ENCODE peak calls at places on chromosomes 16 and 17, in ten cellular contexts. N is A549, L is vagina, M is HCT116, P is esophagus squamous epithelium, H is H1, A is ovary, J is transverse colon, G is endothelial cell of umbilical vein, B is spleen. W is an unnamed sample.

GRCh38 chr16:86618431-86619262 is 40.3 kb downstream of the FOXL1 start:
- DNase-seq in N (peak), L (no peak), M (no peak), P (no peak), H (no peak), A (no peak), J (no peak), G (peak), B (no peak), W (no peak)

GRCh38 chr17:50578173-50578572 is 17.7 kb downstream of the CACNA1G start:
- DNase-seq in N (no peak), L (no peak), M (no peak), P (no peak), H (no peak), A (no peak), J (no peak), G (no peak), B (no peak), W (no peak)

GRCh38 chr16:46866286-46866685 is 17.9 kb upstream of the GPT2 start:
- DNase-seq in N (no peak), L (no peak), M (no peak), P (no peak), H (no peak), A (no peak), J (no peak), G (no peak), B (no peak), W (no peak)

GRCh38 chr17:78748048-78748729 is 33.9 kb downstream of the CYTH1 start:
- DNase-seq in N (no peak), L (no peak), M (no peak), P (no peak), H (no peak), A (no peak), J (peak), G (no peak), B (no peak), W (no peak)

GRCh38 chr17:81160306-81160705 is 5.0 kb upstream of the PVALEF start:
- DNase-seq in N (no peak), L (no peak), M (no peak), P (no peak), H (no peak), A (peak), J (peak), G (peak), B (peak), W (peak)

GRCh38 chr17:64146418-64147109 is 16.6 kb upstream of the ERN1 start:
- DNase-seq in N (peak), L (peak), M (no peak), P (no peak), H (no peak), A (peak), J (peak), G (peak), B (peak), W (peak)

GRCh38 chr16:27701381-27701780 is 151.4 kb downstream of the KATNIP start:
- DNase-seq in N (no peak), L (no peak), M (no peak), P (no peak), H (no peak), A (no peak), J (no peak), G (no peak), B (peak), W (peak)

GRCh38 chr17:27529230-27529796 is 73.1 kb downstream of the KSR1 start:
- DNase-seq in N (peak), L (no peak), M (no peak), P (no peak), H (no peak), A (no peak), J (no peak), G (peak), B (peak), W (peak)

GRCh38 chr17:82200135-82200534 is 12.5 kb downstream of the CCDC57 start:
- DNase-seq in N (no peak), L (no peak), M (no peak), P (no peak), H (no peak), A (no peak), J (no peak), G (no peak), B (no peak), W (no peak)

GRCh38 chr17:10115536-10115932 is 82.9 kb downstream of the GAS7 start:
- DNase-seq in N (no peak), L (peak), M (no peak), P (no peak), H (no peak), A (peak), J (no peak), G (no peak), B (no peak), W (no peak)

GRCh38 chr17:47335101-47335936 is 11.6 kb downstream of the EFCAB13 start:
- DNase-seq in N (no peak), L (no peak), M (no peak), P (no peak), H (no peak), A (no peak), J (no peak), G (peak), B (no peak), W (no peak)

GRCh38 chr16:66272461-66272860 is 94.0 kb upstream of the CDH5 start:
- DNase-seq in N (no peak), L (peak), M (no peak), P (no peak), H (no peak), A (no peak), J (no peak), G (no peak), B (no peak), W (no peak)

GRCh38 chr16:26856271-26856670 is 210.5 kb upstream of the C16orf82 start:
- DNase-seq in N (no peak), L (peak), M (no peak), P (no peak), H (no peak), A (no peak), J (no peak), G (no peak), B (no peak), W (no peak)

GRCh38 chr16:85309656-85310587 is 197.7 kb upstream of the CIBAR2 start:
- DNase-seq in N (no peak), L (no peak), M (no peak), P (no peak), H (no peak), A (no peak), J (peak), G (no peak), B (peak), W (peak)

GRCh38 chr17:50103252-50103651 is 8.1 kb downstream of the PDK2 start:
- DNase-seq in N (no peak), L (no peak), M (no peak), P (no peak), H (no peak), A (no peak), J (no peak), G (no peak), B (no peak), W (no peak)

GRCh38 chr16:10039220-10040096 is 142.8 kb downstream of the GRIN2A start:
- DNase-seq in N (peak), L (no peak), M (no peak), P (no peak), H (no peak), A (peak), J (no peak), G (no peak), B (no peak), W (no peak)

GRCh38 chr16:30762991-30763725 is 1.0 kb downstream of the RNF40 start:
- DNase-seq in N (no peak), L (no peak), M (no peak), P (no peak), H (no peak), A (no peak), J (no peak), G (peak), B (peak), W (no peak)

GRCh38 chr16:11495066-11495407 is 91.7 kb downstream of the LITAF start:
- DNase-seq in N (no peak), L (no peak), M (no peak), P (no peak), H (no peak), A (no peak), J (no peak), G (peak), B (no peak), W (no peak)

GRCh38 chr16:11498683-11499082 is 88.0 kb downstream of the LITAF start:
- DNase-seq in N (no peak), L (no peak), M (no peak), P (no peak), H (no peak), A (no peak), J (no peak), G (no peak), B (no peak), W (no peak)

GRCh38 chr16:11499295-11500089 is 87.2 kb downstream of the LITAF start:
- DNase-seq in N (peak), L (no peak), M (peak), P (no peak), H (no peak), A (no peak), J (no peak), G (no peak), B (no peak), W (no peak)

GRCh38 chr16:11497851-11498289 is 88.8 kb downstream of the LITAF start:
- DNase-seq in N (peak), L (no peak), M (peak), P (no peak), H (no peak), A (no peak), J (no peak), G (peak), B (no peak), W (no peak)

GRCh38 chr16:11497329-11497805 is 89.4 kb downstream of the LITAF start:
- DNase-seq in N (peak), L (peak), M (peak), P (no peak), H (no peak), A (peak), J (peak), G (peak), B (peak), W (peak)
- TF ChIP-seq CTCF in N (no peak), L (no peak), M (no peak), P (peak), H (no peak), A (no peak), J (no peak), G (peak), B (no peak), W (peak)

DNA sequence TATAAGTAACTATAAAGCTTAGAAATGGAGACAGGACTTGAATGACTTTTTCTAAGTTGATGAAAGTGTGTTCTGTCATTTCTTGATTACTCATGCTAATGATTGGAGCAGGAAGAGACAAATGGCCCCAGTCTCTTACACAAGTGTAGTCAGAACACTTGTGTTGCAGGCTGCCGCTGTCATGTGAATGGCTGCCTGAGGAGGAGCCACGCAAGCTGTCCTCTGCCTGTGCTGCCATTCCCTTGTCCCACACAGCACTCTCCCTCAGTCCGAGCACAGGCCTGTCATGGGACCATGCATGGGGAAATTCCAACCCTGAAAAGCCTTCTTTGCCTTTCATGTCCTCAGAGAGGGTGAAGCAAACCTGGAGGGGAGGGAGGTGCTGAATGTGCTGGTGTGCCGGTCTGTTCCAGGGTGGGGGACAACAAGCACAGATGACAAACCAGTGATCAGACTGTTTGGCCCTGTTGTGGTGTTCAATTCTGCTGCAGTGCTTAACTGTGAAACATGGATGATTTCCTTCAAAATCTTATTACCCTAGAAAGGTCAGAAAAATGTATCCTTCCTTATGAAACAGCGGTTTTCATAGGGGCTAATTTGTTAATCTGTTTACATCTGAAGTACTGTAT is 109.4 kb downstream of the MRTFB start:
- DNase-seq in N (peak), L (no peak), M (no peak), P (no peak), H (no peak), A (no peak), J (no peak), G (no peak), B (no peak), W (no peak)
- TF ChIP-seq POLR2A in N (no peak), L (no peak), M (no peak), P (no peak), H (no peak), A (no peak), J (no peak), G (no peak), B (no peak), W (no peak)

GRCh38 chr16:71456801-71457200 is 5.2 kb downstream of the ZNF23 start:
- DNase-seq in N (no peak), L (no peak), M (no peak), P (no peak), H (no peak), A (no peak), J (no peak), G (no peak), B (no peak), W (no peak)

GRCh38 chr16:71460246-71460645 is 1.8 kb downstream of the ZNF23 start:
- DNase-seq in N (no peak), L (no peak), M (no peak), P (no peak), H (no peak), A (no peak), J (no peak), G (no peak), B (no peak), W (no peak)

GRCh38 chr16:71459510-71459909 is 2.5 kb downstream of the ZNF23 start:
- DNase-seq in N (no peak), L (no peak), M (no peak), P (no peak), H (no peak), A (no peak), J (no peak), G (no peak), B (no peak), W (no peak)

GRCh38 chr16:71467810-71468209 is 5.8 kb upstream of the ZNF23 start:
- DNase-seq in N (no peak), L (no peak), M (no peak), P (no peak), H (no peak), A (peak), J (no peak), G (peak), B (no peak), W (no peak)

GRCh38 chr16:71461686-71462648 is at the start of gene ZNF23:
- DNase-seq in N (peak), L (no peak), M (peak), P (peak), H (no peak), A (peak), J (peak), G (peak), B (peak), W (peak)
- TF ChIP-seq CTCF in N (no peak), L (no peak), M (peak), P (peak), H (peak), A (no peak), J (peak), G (no peak), B (no peak), W (no peak)

GRCh38 chr17:76264755-76265623 is at the start of gene UBALD2:
- DNase-seq in N (peak), L (peak), M (peak), P (peak), H (peak), A (peak), J (peak), G (peak), B (peak), W (peak)
- TF ChIP-seq POLR2A in N (peak), L (peak), M (peak), P (peak), H (no peak), A (peak), J (peak), G (peak), B (no peak), W (peak)

GRCh38 chr17:37386462-37386861 is 10.7 kb downstream of the C17orf78 start:
- DNase-seq in N (no peak), L (no peak), M (no peak), P (no peak), H (no peak), A (no peak), J (no peak), G (no peak), B (no peak), W (no peak)

GRCh38 chr17:37382056-37382455 is 6.3 kb downstream of the C17orf78 start:
- DNase-seq in N (no peak), L (no peak), M (no peak), P (no peak), H (no peak), A (no peak), J (no peak), G (no peak), B (no peak), W (no peak)

GRCh38 chr17:37385439-37385990 is 9.7 kb downstream of the C17orf78 start:
- DNase-seq in N (no peak), L (no peak), M (no peak), P (no peak), H (no peak), A (no peak), J (no peak), G (no peak), B (no peak), W (no peak)

GRCh38 chr17:37388266-37388665 is 12.5 kb downstream of the C17orf78 start:
- DNase-seq in N (no peak), L (no peak), M (no peak), P (no peak), H (no peak), A (no peak), J (no peak), G (no peak), B (no peak), W (no peak)

DNA sequence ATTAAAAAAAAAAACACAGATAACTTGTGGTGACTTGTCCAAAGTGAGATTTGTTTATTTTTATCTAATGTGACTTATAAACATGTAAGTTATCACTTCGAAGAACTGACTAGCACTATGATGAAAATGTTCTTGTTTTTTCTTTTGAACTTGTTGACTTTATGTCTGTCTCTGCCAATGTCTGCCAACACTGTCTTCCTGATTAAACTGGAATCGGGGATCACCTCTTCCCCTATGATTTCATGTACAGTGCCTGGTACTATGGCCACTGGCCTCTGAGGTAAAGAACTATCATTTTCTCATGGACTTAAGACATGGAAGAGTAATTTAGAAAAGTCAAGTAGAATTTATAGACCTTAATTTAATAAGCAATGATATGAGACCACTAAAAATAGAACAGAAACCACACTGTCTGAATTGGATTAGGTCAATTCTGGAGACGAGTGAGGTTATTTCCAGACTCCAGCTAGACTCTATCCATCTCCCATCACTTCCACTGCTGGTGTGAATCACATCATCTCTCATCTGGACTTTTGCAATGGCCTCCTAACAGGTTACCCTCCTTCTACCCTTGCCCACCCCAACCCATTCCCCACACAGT is 8.9 kb downstream of the C17orf78 start:
- DNase-seq in N (no peak), L (no peak), M (no peak), P (no peak), H (no peak), A (no peak), J (no peak), G (peak), B (no peak), W (no peak)
- TF ChIP-seq CTCF in N (no peak), L (no peak), M (no peak), P (no peak), H (no peak), A (no peak), J (no peak), G (no peak), B (no peak), W (no peak)

GRCh38 chr16:67928561-67929364 is 2.9 kb downstream of the CTRL start:
- DNase-seq in N (peak), L (no peak), M (peak), P (no peak), H (no peak), A (peak), J (peak), G (peak), B (peak), W (peak)

GRCh38 chr16:67928147-67928546 is 3.5 kb downstream of the CTRL start:
- DNase-seq in N (no peak), L (no peak), M (no peak), P (no peak), H (no peak), A (no peak), J (no peak), G (no peak), B (peak), W (no peak)

GRCh38 chr16:67926181-67926742 is 5.4 kb downstream of the CTRL start:
- DNase-seq in N (no peak), L (no peak), M (no peak), P (no peak), H (no peak), A (no peak), J (no peak), G (peak), B (peak), W (no peak)

GRCh38 chr16:67930191-67930590 is 1.5 kb downstream of the CTRL start:
- DNase-seq in N (no peak), L (no peak), M (no peak), P (no peak), H (no peak), A (no peak), J (no peak), G (no peak), B (no peak), W (peak)

DNA sequence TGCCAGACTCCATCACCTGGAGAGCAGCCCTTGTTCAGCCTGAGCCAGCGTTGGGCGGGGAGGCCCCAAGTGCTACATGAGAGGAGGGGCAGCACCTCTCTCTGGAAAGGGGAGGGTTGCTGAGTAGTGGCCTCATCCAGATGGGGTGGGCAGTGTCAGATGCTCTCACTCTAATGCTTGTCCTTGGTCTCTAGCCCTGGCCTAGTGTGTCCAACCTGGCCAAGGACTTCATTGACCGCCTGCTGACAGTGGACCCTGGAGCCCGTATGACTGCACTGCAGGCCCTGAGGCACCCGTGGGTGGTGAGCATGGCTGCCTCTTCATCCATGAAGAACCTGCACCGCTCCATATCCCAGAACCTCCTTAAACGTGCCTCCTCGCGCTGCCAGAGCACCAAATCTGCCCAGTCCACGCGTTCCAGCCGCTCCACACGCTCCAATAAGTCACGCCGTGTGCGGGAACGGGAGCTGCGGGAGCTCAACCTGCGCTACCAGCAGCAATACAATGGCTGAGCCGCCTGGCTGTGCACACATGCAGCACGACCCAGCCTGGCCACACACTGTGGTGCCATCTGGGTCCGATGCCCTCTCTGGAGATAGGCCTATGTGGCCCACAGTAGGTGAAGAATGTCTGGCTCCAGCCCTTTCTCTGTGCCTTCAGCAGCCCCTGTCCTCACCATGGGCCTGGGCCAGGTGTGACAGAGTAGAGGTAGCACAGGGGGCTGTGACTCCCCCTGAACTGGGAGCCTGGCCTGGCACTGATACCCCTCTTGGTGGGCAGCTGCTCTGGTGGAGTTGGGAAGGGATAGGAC is 4.3 kb downstream of the CTRL start:
- DNase-seq in N (no peak), L (no peak), M (no peak), P (no peak), H (no peak), A (no peak), J (no peak), G (no peak), B (no peak), W (no peak)
- TF ChIP-seq POLR2A in N (no peak), L (no peak), M (no peak), P (no peak), H (no peak), A (no peak), J (no peak), G (no peak), B (no peak), W (no peak)